ENCODE peak calls at places on chromosomes 11 and 22, in eight cellular contexts. One of them, this sample, is unnamed.

GRCh38 chr11:133697161-133697560 is 148.2 kb downstream of the SPATA19 start:
- DNase-seq in HepG2: no peak
- DNase-seq in kidney epithelial cell: no peak
- DNase-seq in choroid plexus epithelial cell: no peak
- DNase-seq in fibroblast of lung: no peak
- DNase-seq in MM.1S: no peak
- DNase-seq in HCT116: no peak
- DNase-seq in mucosa of descending colon: no peak
- DNase-seq in this sample: no peak

GRCh38 chr11:114321621-114322257 is 25.5 kb downstream of the NNMT start:
- DNase-seq in HepG2: no peak
- DNase-seq in kidney epithelial cell: peak
- DNase-seq in choroid plexus epithelial cell: peak
- DNase-seq in fibroblast of lung: peak
- DNase-seq in MM.1S: no peak
- DNase-seq in HCT116: no peak
- DNase-seq in mucosa of descending colon: no peak
- DNase-seq in this sample: peak

GRCh38 chr22:26763633-26764295 is 106.4 kb downstream of the MIAT start:
- DNase-seq in HepG2: peak
- DNase-seq in kidney epithelial cell: no peak
- DNase-seq in choroid plexus epithelial cell: peak
- DNase-seq in fibroblast of lung: peak
- DNase-seq in MM.1S: no peak
- DNase-seq in HCT116: no peak
- DNase-seq in mucosa of descending colon: no peak
- DNase-seq in this sample: peak

GRCh38 chr11:71527576-71528210 is 626 bp downstream of the KRTAP5-7 start:
- DNase-seq in HepG2: no peak
- DNase-seq in kidney epithelial cell: no peak
- DNase-seq in choroid plexus epithelial cell: no peak
- DNase-seq in fibroblast of lung: no peak
- DNase-seq in MM.1S: no peak
- DNase-seq in HCT116: no peak
- DNase-seq in mucosa of descending colon: no peak
- DNase-seq in this sample: no peak

GRCh38 chr11:2089536-2090165 is 49.5 kb downstream of the IGF2 start:
- DNase-seq in HepG2: peak
- DNase-seq in kidney epithelial cell: no peak
- DNase-seq in choroid plexus epithelial cell: peak
- DNase-seq in fibroblast of lung: peak
- DNase-seq in MM.1S: peak
- DNase-seq in HCT116: peak
- DNase-seq in mucosa of descending colon: no peak
- DNase-seq in this sample: no peak

GRCh38 chr11:130606781-130607511 is 158.5 kb downstream of the ADAMTS15 start:
- DNase-seq in HepG2: no peak
- DNase-seq in kidney epithelial cell: no peak
- DNase-seq in choroid plexus epithelial cell: peak
- DNase-seq in fibroblast of lung: peak
- DNase-seq in MM.1S: no peak
- DNase-seq in HCT116: no peak
- DNase-seq in mucosa of descending colon: peak
- DNase-seq in this sample: no peak

GRCh38 chr11:21142007-21142406 is 472.6 kb downstream of the NELL1 start:
- DNase-seq in HepG2: no peak
- DNase-seq in kidney epithelial cell: no peak
- DNase-seq in choroid plexus epithelial cell: no peak
- DNase-seq in fibroblast of lung: no peak
- DNase-seq in MM.1S: peak
- DNase-seq in HCT116: no peak
- DNase-seq in mucosa of descending colon: no peak
- DNase-seq in this sample: no peak

GRCh38 chr22:24271406-24271760 is 752 bp downstream of the SPECC1L start:
- DNase-seq in HepG2: no peak
- DNase-seq in kidney epithelial cell: no peak
- DNase-seq in choroid plexus epithelial cell: peak
- DNase-seq in fibroblast of lung: peak
- DNase-seq in MM.1S: no peak
- DNase-seq in HCT116: no peak
- DNase-seq in mucosa of descending colon: no peak
- DNase-seq in this sample: no peak

GRCh38 chr22:43566561-43567332 is 154.9 kb downstream of the MPPED1 start:
- DNase-seq in HepG2: no peak
- DNase-seq in kidney epithelial cell: no peak
- DNase-seq in choroid plexus epithelial cell: no peak
- DNase-seq in fibroblast of lung: no peak
- DNase-seq in MM.1S: no peak
- DNase-seq in HCT116: no peak
- DNase-seq in mucosa of descending colon: no peak
- DNase-seq in this sample: no peak

GRCh38 chr11:12100429-12100828 is 10.0 kb upstream of the MICAL2 start:
- DNase-seq in HepG2: no peak
- DNase-seq in kidney epithelial cell: no peak
- DNase-seq in choroid plexus epithelial cell: no peak
- DNase-seq in fibroblast of lung: no peak
- DNase-seq in MM.1S: no peak
- DNase-seq in HCT116: no peak
- DNase-seq in mucosa of descending colon: peak
- DNase-seq in this sample: no peak

GRCh38 chr22:24434472-24435322 is 7.3 kb downstream of the ADORA2A start:
- DNase-seq in HepG2: no peak
- DNase-seq in kidney epithelial cell: no peak
- DNase-seq in choroid plexus epithelial cell: peak
- DNase-seq in fibroblast of lung: no peak
- DNase-seq in MM.1S: peak
- DNase-seq in HCT116: no peak
- DNase-seq in mucosa of descending colon: peak
- DNase-seq in this sample: no peak

GRCh38 chr22:37187891-37188761 is at the start of gene C1QTNF6:
- DNase-seq in HepG2: no peak
- DNase-seq in kidney epithelial cell: no peak
- DNase-seq in choroid plexus epithelial cell: no peak
- DNase-seq in fibroblast of lung: peak
- DNase-seq in MM.1S: no peak
- DNase-seq in HCT116: no peak
- DNase-seq in mucosa of descending colon: peak
- DNase-seq in this sample: no peak

GRCh38 chr11:71532016-71532610 is 5.0 kb downstream of the KRTAP5-7 start:
- DNase-seq in HepG2: no peak
- DNase-seq in kidney epithelial cell: no peak
- DNase-seq in choroid plexus epithelial cell: no peak
- DNase-seq in fibroblast of lung: no peak
- DNase-seq in MM.1S: no peak
- DNase-seq in HCT116: no peak
- DNase-seq in mucosa of descending colon: no peak
- DNase-seq in this sample: no peak

GRCh38 chr22:50251472-50252054 is 498 bp upstream of the HDAC10 start:
- DNase-seq in HepG2: no peak
- DNase-seq in kidney epithelial cell: no peak
- DNase-seq in choroid plexus epithelial cell: no peak
- DNase-seq in fibroblast of lung: no peak
- DNase-seq in MM.1S: no peak
- DNase-seq in HCT116: no peak
- DNase-seq in mucosa of descending colon: no peak
- DNase-seq in this sample: no peak

GRCh38 chr22:19875061-19875530 is 20.4 kb upstream of the GNB1L start:
- DNase-seq in HepG2: no peak
- DNase-seq in kidney epithelial cell: no peak
- DNase-seq in choroid plexus epithelial cell: no peak
- DNase-seq in fibroblast of lung: no peak
- DNase-seq in MM.1S: no peak
- DNase-seq in HCT116: no peak
- DNase-seq in mucosa of descending colon: peak
- DNase-seq in this sample: no peak

GRCh38 chr11:11243790-11244469 is 109.1 kb downstream of the CSNK2A3 start:
- DNase-seq in HepG2: no peak
- DNase-seq in kidney epithelial cell: peak
- DNase-seq in choroid plexus epithelial cell: peak
- DNase-seq in fibroblast of lung: no peak
- DNase-seq in MM.1S: no peak
- DNase-seq in HCT116: no peak
- DNase-seq in mucosa of descending colon: no peak
- DNase-seq in this sample: no peak

DNA sequence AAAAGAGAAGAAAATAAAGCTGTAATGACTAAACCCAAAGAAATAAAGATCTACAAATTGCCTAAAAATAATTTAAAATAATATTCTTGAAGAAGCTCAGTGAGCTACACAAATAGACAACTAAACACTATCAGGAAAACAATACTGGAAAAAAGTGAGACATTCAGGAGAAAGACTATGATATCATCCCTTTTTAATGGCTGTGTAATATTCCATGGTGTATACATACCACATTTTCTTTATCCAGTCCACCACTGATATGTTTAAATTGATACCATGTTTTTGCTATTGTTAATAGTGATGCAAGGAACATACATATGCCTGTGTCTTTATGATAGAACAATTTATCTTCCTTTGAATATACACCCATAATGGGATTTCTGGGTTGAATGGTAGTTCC is 13.1 kb upstream of the OR6T1 start:
- DNase-seq in HepG2: no peak
- DNase-seq in kidney epithelial cell: no peak
- DNase-seq in choroid plexus epithelial cell: no peak
- DNase-seq in fibroblast of lung: no peak
- DNase-seq in MM.1S: no peak
- DNase-seq in HCT116: no peak
- DNase-seq in mucosa of descending colon: no peak
- DNase-seq in this sample: no peak
- TF ChIP-seq CTCF in HepG2: no peak
- TF ChIP-seq CTCF in kidney epithelial cell: no peak
- TF ChIP-seq CTCF in choroid plexus epithelial cell: no peak
- TF ChIP-seq CTCF in fibroblast of lung: no peak
- TF ChIP-seq CTCF in MM.1S: no peak
- TF ChIP-seq CTCF in HCT116: no peak
- TF ChIP-seq CTCF in mucosa of descending colon: no peak
- TF ChIP-seq CTCF in this sample: no peak

DNA sequence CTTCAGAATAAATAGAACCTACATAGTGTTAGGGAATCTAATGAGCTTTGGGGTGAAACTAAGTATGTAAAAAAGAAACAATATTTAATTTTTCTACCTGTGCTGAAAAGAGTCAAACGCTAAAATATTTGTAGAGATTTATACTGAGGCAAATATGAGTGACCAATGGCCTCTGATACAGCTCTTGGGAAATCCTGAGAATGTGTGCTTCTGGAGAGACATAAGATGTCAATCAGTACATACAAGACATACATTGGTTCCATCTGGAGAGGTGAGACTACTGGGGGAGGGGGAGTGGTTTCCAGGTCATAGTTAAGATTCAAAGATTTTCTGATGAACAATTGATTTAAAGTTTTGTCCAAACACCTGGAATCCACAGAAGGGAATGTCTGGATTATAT is 970 bp downstream of the ASRGL1 start:
- DNase-seq in HepG2: no peak
- DNase-seq in kidney epithelial cell: no peak
- DNase-seq in choroid plexus epithelial cell: no peak
- DNase-seq in fibroblast of lung: no peak
- DNase-seq in MM.1S: no peak
- DNase-seq in HCT116: no peak
- DNase-seq in mucosa of descending colon: no peak
- DNase-seq in this sample: no peak
- H3K4me3 ChIP-seq in HepG2: peak
- H3K4me3 ChIP-seq in kidney epithelial cell: peak
- H3K4me3 ChIP-seq in choroid plexus epithelial cell: peak
- H3K4me3 ChIP-seq in fibroblast of lung: peak
- H3K4me3 ChIP-seq in MM.1S: peak
- H3K4me3 ChIP-seq in HCT116: peak
- H3K4me3 ChIP-seq in mucosa of descending colon: no peak
- H3K4me3 ChIP-seq in this sample: peak

GRCh38 chr22:39362932-39363331 is 13.1 kb downstream of the SYNGR1 start:
- DNase-seq in HepG2: no peak
- DNase-seq in kidney epithelial cell: no peak
- DNase-seq in choroid plexus epithelial cell: no peak
- DNase-seq in fibroblast of lung: no peak
- DNase-seq in MM.1S: no peak
- DNase-seq in HCT116: no peak
- DNase-seq in mucosa of descending colon: no peak
- DNase-seq in this sample: no peak

GRCh38 chr22:39365406-39365782 is 15.6 kb downstream of the SYNGR1 start:
- DNase-seq in HepG2: no peak
- DNase-seq in kidney epithelial cell: no peak
- DNase-seq in choroid plexus epithelial cell: no peak
- DNase-seq in fibroblast of lung: no peak
- DNase-seq in MM.1S: no peak
- DNase-seq in HCT116: no peak
- DNase-seq in mucosa of descending colon: no peak
- DNase-seq in this sample: no peak

GRCh38 chr22:39363751-39364484 is 14.1 kb downstream of the SYNGR1 start:
- DNase-seq in HepG2: no peak
- DNase-seq in kidney epithelial cell: no peak
- DNase-seq in choroid plexus epithelial cell: no peak
- DNase-seq in fibroblast of lung: no peak
- DNase-seq in MM.1S: no peak
- DNase-seq in HCT116: no peak
- DNase-seq in mucosa of descending colon: no peak
- DNase-seq in this sample: no peak

GRCh38 chr22:39367040-39367439 is 17.2 kb downstream of the SYNGR1 start:
- DNase-seq in HepG2: no peak
- DNase-seq in kidney epithelial cell: no peak
- DNase-seq in choroid plexus epithelial cell: no peak
- DNase-seq in fibroblast of lung: no peak
- DNase-seq in MM.1S: no peak
- DNase-seq in HCT116: no peak
- DNase-seq in mucosa of descending colon: no peak
- DNase-seq in this sample: no peak

DNA sequence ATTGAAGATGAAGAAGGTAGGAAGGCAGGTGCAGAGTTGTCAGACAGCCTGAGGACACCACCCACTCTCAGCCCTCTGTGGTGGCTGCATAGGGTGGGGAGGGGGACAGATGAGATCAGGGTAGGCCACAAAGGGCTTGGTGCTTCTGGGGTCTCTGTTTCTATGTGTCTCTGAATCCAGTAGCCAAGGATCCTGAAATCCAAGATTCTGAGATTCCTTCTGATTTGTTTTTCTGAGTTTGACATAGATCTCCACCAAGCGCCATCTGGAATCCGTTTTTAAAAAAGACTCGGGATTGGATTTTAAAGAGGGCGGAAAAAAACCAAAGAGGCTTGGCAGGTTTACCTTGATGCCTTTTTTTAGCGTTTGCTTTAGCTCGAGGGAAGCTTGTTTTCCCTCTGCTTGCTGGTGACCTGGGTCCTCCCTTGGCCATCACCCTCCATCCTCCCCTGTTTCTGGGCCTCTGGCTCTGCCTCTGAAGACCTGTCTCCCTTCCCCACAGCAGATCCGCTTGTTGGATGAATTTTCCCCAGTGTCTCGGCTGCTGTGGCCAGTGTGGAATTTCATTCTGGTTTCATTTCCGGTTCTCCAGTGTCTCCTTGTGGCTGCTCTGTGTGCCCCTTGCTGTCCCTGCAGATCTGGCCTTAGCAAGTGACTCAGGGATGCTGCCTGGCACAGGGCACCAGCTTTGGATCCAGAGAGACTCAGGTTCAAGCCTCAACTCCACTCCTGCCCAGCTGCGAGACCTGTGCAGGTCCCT is 15.0 kb downstream of the SYNGR1 start:
- DNase-seq in HepG2: no peak
- DNase-seq in kidney epithelial cell: no peak
- DNase-seq in choroid plexus epithelial cell: no peak
- DNase-seq in fibroblast of lung: peak
- DNase-seq in MM.1S: no peak
- DNase-seq in HCT116: no peak
- DNase-seq in mucosa of descending colon: no peak
- DNase-seq in this sample: no peak
- TF ChIP-seq CTCF in HepG2: peak
- TF ChIP-seq CTCF in kidney epithelial cell: no peak
- TF ChIP-seq CTCF in choroid plexus epithelial cell: no peak
- TF ChIP-seq CTCF in fibroblast of lung: peak
- TF ChIP-seq CTCF in MM.1S: no peak
- TF ChIP-seq CTCF in HCT116: no peak
- TF ChIP-seq CTCF in mucosa of descending colon: no peak
- TF ChIP-seq CTCF in this sample: peak

GRCh38 chr11:62513651-62514050 is 33.0 kb downstream of the AHNAK start:
- DNase-seq in HepG2: no peak
- DNase-seq in kidney epithelial cell: no peak
- DNase-seq in choroid plexus epithelial cell: no peak
- DNase-seq in fibroblast of lung: no peak
- DNase-seq in MM.1S: no peak
- DNase-seq in HCT116: no peak
- DNase-seq in mucosa of descending colon: no peak
- DNase-seq in this sample: no peak
- H3K4me3 ChIP-seq in HepG2: no peak
- H3K4me3 ChIP-seq in kidney epithelial cell: no peak
- H3K4me3 ChIP-seq in choroid plexus epithelial cell: no peak
- H3K4me3 ChIP-seq in fibroblast of lung: no peak
- H3K4me3 ChIP-seq in MM.1S: no peak
- H3K4me3 ChIP-seq in HCT116: no peak
- H3K4me3 ChIP-seq in mucosa of descending colon: no peak
- H3K4me3 ChIP-seq in this sample: no peak